ENCODE peak calls at places on chromosomes 13 and 19, in eight cellular contexts. Q is natural killer cell, N is GM12865, L is AG09309, D is glutamatergic neuron, I is fibroblast of mammary gland, F is lower leg skin, P is WTC11. Z is an unnamed sample.

GRCh38 chr19:30174791-30175190 is 197.4 kb upstream of the ZNF536 start:
- DNase-seq in L (no peak), Q (no peak), I (no peak), N (no peak), P (no peak), D (no peak), F (no peak), Z (no peak)

GRCh38 chr13:67119481-67119883 is 110.7 kb downstream of the PCDH9 start:
- DNase-seq in L (peak), D (no peak), I (peak), N (no peak), Q (no peak), P (no peak), F (no peak), Z (no peak)

GRCh38 chr13:61648546-61648945 is 232.9 kb upstream of the PCDH20 start:
- DNase-seq in N (no peak), Q (no peak), I (no peak), F (no peak), L (no peak), P (no peak), D (no peak), Z (no peak)

GRCh38 chr19:51394045-51394836 is 3.9 kb upstream of the C19orf84 start:
- DNase-seq in N (peak), D (peak), P (peak), L (peak), I (peak), Q (peak), F (peak), Z (peak)

GRCh38 chr13:33150146-33150545 is 133.9 kb downstream of the KL start:
- DNase-seq in F (no peak), L (no peak), P (no peak), I (peak), N (peak), D (no peak), Q (no peak), Z (no peak)

GRCh38 chr13:22061371-22061805 is 390.5 kb downstream of the FGF9 start:
- DNase-seq in F (no peak), D (no peak), N (peak), L (no peak), P (no peak), I (no peak), Q (no peak), Z (no peak)

GRCh38 chr13:73364706-73365105 is 305.9 kb downstream of the KLF5 start:
- DNase-seq in Q (no peak), F (no peak), N (no peak), L (no peak), I (no peak), D (no peak), P (no peak), Z (no peak)

GRCh38 chr13:78742659-78743058 is 83.7 kb upstream of the OBI1 start:
- DNase-seq in D (no peak), N (no peak), I (no peak), F (no peak), Q (no peak), P (peak), L (no peak), Z (no peak)

GRCh38 chr19:45440873-45441654 is 17.3 kb upstream of the ERCC1 start:
- DNase-seq in F (no peak), N (no peak), D (no peak), P (no peak), I (peak), L (no peak), Q (no peak), Z (peak)

GRCh38 chr19:50890422-50891252 is 17.4 kb downstream of the KLK2 start:
- DNase-seq in I (peak), L (no peak), P (no peak), N (peak), Q (no peak), D (no peak), F (no peak), Z (no peak)

GRCh38 chr13:73901324-73902068 is 232.7 kb downstream of the KLF12 start:
- DNase-seq in D (no peak), P (no peak), I (no peak), F (no peak), N (no peak), L (no peak), Q (no peak), Z (no peak)

GRCh38 chr13:46179576-46180368 is 2.2 kb downstream of the LCP1 start:
- DNase-seq in Q (peak), N (peak), L (no peak), F (peak), P (no peak), D (no peak), I (no peak), Z (no peak)

GRCh38 chr13:46210362-46211083 is 1.2 kb upstream of the LRRC63 start:
- DNase-seq in P (no peak), D (no peak), F (no peak), L (no peak), Q (no peak), I (no peak), N (no peak), Z (no peak)

GRCh38 chr13:39952244-39953233 is 297.1 kb downstream of the COG6 start:
- DNase-seq in L (no peak), F (no peak), Q (no peak), P (no peak), N (peak), D (no peak), I (peak), Z (no peak)

GRCh38 chr13:87498681-87499080 is 172.5 kb upstream of the SLITRK5 start:
- DNase-seq in I (no peak), N (peak), L (no peak), Q (no peak), F (no peak), D (no peak), P (no peak), Z (peak)

GRCh38 chr19:14105680-14106079 is 11.9 kb downstream of the PRKACA start:
- DNase-seq in D (no peak), L (no peak), F (no peak), P (no peak), I (no peak), N (no peak), Q (no peak), Z (no peak)

GRCh38 chr19:33285441-33285927 is 16.9 kb downstream of the CEBPA start:
- DNase-seq in Q (no peak), D (no peak), N (no peak), I (no peak), F (no peak), P (no peak), L (no peak), Z (no peak)

GRCh38 chr19:22257916-22258315 is 28.3 kb upstream of the ZNF729 start:
- DNase-seq in D (no peak), I (no peak), F (no peak), P (no peak), L (no peak), N (no peak), Q (no peak), Z (no peak)

GRCh38 chr13:107258599-107259187 is 690.8 kb upstream of the ARGLU1 start:
- DNase-seq in N (no peak), Q (no peak), I (peak), D (no peak), P (no peak), F (no peak), L (no peak), Z (no peak)

DNA sequence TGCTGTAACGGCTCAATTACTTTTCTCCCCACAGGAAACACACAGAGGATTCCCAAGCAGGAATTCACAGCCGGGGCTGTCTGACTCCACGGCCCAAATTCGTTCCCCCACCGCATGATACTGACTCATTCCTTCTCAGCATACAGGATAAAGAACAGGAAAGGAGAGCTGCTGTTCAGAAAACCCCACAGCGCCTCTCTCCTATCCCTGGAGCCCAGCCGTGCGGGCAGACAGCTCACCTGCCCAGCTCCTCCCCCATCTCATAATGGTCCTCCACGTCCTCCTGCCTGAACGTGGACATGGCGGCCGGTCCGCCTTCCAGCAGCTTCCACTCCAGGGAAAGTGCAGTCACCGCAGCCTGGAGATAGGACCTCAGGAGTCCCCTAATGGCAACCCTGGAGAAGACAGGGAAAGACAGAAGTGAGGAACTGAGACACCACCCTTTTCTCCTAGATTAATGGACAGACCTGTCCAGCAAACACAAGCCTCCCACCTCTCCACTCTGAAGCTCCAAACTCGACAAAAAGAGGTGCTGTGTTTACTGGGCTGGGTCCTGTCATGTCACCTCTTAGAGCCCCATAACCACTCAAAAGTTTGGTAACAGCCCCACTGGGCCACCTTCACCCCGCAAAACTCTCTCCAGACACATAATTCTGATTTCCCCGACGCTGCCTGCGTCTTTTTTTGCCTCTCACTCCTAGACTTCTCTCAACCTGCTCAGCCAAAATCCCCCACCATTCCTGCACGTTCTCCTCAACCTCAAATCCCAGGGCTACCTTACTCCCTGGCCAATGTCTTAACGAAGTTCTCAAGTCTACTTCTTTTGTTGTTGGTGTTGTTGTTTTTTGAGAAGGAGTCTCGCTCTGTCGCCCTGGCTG is 1.2 kb downstream of the DAPK3 start:
- DNase-seq in P (peak), Q (no peak), N (no peak), I (peak), F (peak), L (peak), D (peak), Z (peak)
- TF ChIP-seq CTCF in P (no peak), Q (no peak), N (no peak), I (peak), F (no peak), L (peak), D (no peak), Z (no peak)

GRCh38 chr19:58058428-58058827 is 654 bp upstream of the ZNF135 start:
- DNase-seq in N (no peak), F (no peak), I (no peak), P (no peak), Q (no peak), D (no peak), L (no peak), Z (no peak)
- TF ChIP-seq CTCF in N (no peak), F (no peak), I (no peak), P (no peak), Q (no peak), D (no peak), L (no peak), Z (no peak)

GRCh38 chr13:56561327-56561726 is 579.4 kb upstream of the PRR20A start:
- DNase-seq in L (no peak), F (no peak), P (no peak), N (no peak), D (no peak), Q (no peak), I (no peak), Z (peak)
- TF ChIP-seq CTCF in L (no peak), F (no peak), P (no peak), N (no peak), D (peak), Q (no peak), I (no peak), Z (no peak)

GRCh38 chr13:98905199-98905598 is 72.7 kb downstream of the DOCK9 start:
- DNase-seq in L (no peak), N (no peak), I (no peak), Q (no peak), F (no peak), D (no peak), P (no peak), Z (no peak)

GRCh38 chr13:98912846-98913245 is 65.0 kb downstream of the DOCK9 start:
- DNase-seq in N (no peak), F (no peak), D (no peak), P (no peak), L (no peak), Q (no peak), I (no peak), Z (no peak)

GRCh38 chr13:98906746-98907502 is 70.9 kb downstream of the DOCK9 start:
- DNase-seq in Q (no peak), D (no peak), L (no peak), F (no peak), N (no peak), P (no peak), I (no peak), Z (no peak)

GRCh38 chr13:98910501-98910951 is 67.3 kb downstream of the DOCK9 start:
- DNase-seq in P (no peak), F (no peak), Q (no peak), N (peak), I (peak), D (no peak), L (peak), Z (peak)

DNA sequence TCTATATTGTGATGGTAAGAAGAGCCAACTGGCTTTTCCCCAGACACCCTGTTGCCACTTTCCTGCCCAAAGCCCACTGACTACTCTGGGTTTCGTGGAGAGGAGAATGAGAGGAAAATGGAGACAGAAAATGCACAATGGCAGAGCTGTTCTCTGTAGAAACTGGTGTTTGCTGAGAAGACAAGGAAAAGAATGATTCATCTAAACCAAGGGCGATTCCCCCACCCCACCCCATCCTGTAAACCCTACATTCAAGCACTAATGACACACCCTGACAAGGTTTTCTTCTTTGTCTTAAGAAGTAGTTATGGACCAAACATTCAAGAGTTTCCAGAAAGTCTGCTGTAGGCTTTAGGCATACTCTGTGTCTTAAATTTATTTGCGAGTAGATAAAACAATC is 68.8 kb downstream of the DOCK9 start:
- DNase-seq in P (no peak), I (peak), Q (no peak), L (no peak), D (no peak), F (no peak), N (no peak), Z (no peak)
- TF ChIP-seq CTCF in P (no peak), I (no peak), Q (no peak), L (no peak), D (no peak), F (no peak), N (no peak), Z (no peak)

DNA sequence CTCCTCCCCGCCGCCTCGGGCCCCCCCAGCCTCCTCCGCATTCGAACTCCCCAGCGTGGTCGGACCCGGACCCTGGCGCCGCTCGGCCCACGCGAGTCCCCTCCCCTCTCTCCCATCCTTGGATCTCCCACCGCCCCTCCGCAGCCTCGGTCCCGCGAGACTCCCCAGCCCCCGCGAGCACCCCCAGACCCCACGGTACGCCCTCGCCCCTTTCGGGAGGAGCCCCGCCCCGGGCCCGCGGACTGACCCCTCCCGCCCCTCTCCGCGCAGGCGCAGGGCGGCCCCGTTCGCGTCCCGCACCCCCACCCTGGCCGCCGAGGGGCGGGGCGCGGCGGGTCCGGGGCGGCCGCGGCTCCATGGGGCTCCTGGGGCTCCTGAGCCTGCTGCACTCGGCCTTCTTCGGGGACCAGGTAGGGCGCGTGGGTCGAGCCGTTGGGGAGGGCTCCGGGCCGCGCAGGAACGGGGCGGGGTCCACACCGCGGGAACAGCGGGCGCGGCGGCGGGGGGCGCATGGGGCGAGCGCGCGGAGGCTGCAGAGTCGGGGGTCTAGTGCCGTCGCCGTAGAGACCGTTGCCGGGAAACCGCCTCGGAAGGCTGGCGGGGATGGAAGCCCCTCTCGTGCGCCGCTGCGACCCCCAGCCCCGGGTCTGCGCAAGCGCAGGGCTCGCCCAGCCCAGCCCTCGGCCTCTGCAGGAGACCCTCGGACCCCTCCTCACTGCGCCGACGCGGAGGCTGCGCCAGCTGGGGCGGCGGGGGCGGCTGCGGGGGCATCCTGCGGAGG is 3.8 kb upstream of the APC2 start:
- DNase-seq in L (no peak), F (no peak), I (no peak), D (peak), P (peak), N (no peak), Q (no peak), Z (peak)
- TF ChIP-seq CTCF in L (no peak), F (no peak), I (no peak), D (no peak), P (no peak), N (no peak), Q (no peak), Z (no peak)

GRCh38 chr13:24629320-24629719 is 50.9 kb upstream of the ATP12A start:
- DNase-seq in N (no peak), L (no peak), I (no peak), F (no peak), P (no peak), D (no peak), Q (no peak), Z (no peak)

GRCh38 chr13:24626449-24626848 is 53.8 kb upstream of the ATP12A start:
- DNase-seq in Q (no peak), N (no peak), P (no peak), L (no peak), I (no peak), D (no peak), F (no peak), Z (no peak)

GRCh38 chr13:24627090-24627714 is 53.0 kb upstream of the ATP12A start:
- DNase-seq in F (no peak), P (peak), D (peak), L (no peak), Q (no peak), I (peak), N (no peak), Z (peak)

GRCh38 chr13:24625870-24626419 is 54.3 kb upstream of the ATP12A start:
- DNase-seq in P (no peak), F (no peak), N (peak), I (no peak), L (no peak), Q (no peak), D (no peak), Z (no peak)

DNA sequence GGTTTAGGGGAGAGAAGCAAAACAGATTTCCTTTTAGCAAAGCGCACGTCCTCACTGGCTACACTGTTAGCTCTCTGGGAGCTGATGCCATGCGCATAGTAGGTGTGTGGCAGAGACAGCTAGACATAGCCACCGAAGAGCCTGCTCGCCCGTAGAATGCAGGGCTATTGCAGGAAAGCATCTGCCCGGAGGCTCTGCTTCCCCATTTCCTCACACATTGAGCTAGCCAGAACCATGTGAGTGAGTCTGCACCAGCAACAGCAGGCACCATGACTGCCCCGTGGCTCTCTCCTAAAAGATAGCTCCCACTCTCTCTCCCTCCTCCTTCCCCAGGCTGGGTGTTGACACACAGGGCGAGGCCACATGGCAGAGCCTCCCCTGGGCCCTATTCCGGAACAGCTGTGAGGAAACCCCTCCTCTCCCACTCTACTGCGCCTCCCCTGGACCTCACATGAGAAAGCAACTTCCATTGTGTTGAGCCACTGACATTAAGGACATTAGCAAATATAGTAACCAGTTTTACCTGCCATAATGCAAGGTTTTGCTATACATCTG is 52.3 kb upstream of the ATP12A start:
- DNase-seq in L (no peak), D (peak), P (no peak), N (no peak), Q (no peak), I (no peak), F (no peak), Z (no peak)
- TF ChIP-seq CTCF in L (no peak), D (no peak), P (no peak), N (no peak), Q (no peak), I (no peak), F (no peak), Z (no peak)

GRCh38 chr13:113608246-113608635 is 23.7 kb downstream of the TFDP1 start:
- DNase-seq in Q (no peak), I (no peak), N (no peak), P (no peak), F (no peak), D (no peak), L (no peak), Z (no peak)

GRCh38 chr13:113608967-113609533 is 24.5 kb downstream of the TFDP1 start:
- DNase-seq in P (no peak), L (no peak), D (no peak), I (no peak), Q (no peak), F (no peak), N (no peak), Z (no peak)

GRCh38 chr13:113605866-113606438 is 21.4 kb downstream of the TFDP1 start:
- DNase-seq in F (no peak), D (no peak), I (no peak), Q (no peak), P (no peak), N (no peak), L (no peak), Z (no peak)

GRCh38 chr13:113607056-113607455 is 22.5 kb downstream of the TFDP1 start:
- DNase-seq in D (no peak), L (no peak), P (no peak), N (no peak), Q (no peak), F (no peak), I (no peak), Z (no peak)

DNA sequence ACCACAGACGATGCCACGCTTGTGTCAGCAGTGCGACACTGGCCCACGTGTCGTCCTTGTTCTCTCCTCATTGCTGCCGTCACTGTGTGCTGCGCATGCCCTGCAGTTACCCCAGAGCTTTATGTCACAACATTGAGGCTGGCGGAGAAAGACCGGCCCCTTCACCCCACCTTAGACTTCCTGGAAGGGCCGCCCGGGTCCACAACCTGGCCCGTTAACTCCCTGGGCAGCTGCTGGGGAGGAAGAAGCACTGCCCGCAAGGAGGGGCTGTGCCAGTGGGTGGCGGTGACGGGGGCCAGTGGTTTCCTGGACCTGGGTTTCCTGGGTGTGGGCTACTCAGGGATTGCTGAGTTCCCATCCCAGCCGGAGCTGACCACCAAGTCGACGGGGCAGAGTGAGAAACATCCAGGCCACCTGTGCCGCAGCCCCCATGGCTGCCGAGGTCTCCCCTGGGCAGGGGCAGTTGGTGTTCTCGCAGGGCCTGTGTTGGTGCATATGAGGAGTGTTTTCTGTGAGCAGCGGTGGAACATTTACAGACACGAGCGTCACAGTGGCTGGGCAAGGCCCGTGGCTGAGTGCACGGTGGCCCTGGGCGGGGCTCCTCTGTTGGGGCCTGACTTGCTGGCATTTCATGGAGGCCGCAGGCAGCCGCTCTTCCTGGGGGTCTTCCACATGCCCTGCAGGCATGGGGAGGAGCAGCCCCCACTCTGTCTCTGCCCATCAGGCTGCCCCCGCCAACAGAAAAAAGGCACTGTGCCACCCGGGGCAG is 23.1 kb downstream of the TFDP1 start:
- DNase-seq in L (no peak), Q (peak), P (no peak), F (no peak), I (no peak), N (no peak), D (no peak), Z (no peak)
- TF ChIP-seq CTCF in L (no peak), Q (no peak), P (no peak), F (no peak), I (no peak), N (no peak), D (no peak), Z (no peak)

Z was measured in endothelial cell.